ENCODE peak calls at places on chromosomes 13 and 19, in five cellular contexts. R is breast epithelium, X is keratinocyte, D is A549, Q is uterus. K is an unnamed sample.

GRCh38 chr19:49775742-49776370 is 9.1 kb downstream of the AP2A1 start:
- DNase-seq in Q (no peak), D (no peak), X (no peak), R (no peak), K (no peak)

GRCh38 chr13:100301418-100301817 is 212.5 kb downstream of the PCCA start:
- DNase-seq in Q (no peak), R (no peak), D (no peak), X (no peak), K (no peak)

GRCh38 chr19:18593367-18594095 is 4.9 kb downstream of the REX1BD start:
- DNase-seq in D (no peak), R (no peak), X (no peak), Q (no peak), K (no peak)

GRCh38 chr13:33409673-33410072 is 124.1 kb upstream of the STARD13 start:
- DNase-seq in D (no peak), Q (no peak), R (no peak), X (no peak), K (no peak)

GRCh38 chr13:79990048-79990447 is 350.9 kb downstream of the SPRY2 start:
- DNase-seq in D (no peak), Q (no peak), R (no peak), X (no peak), K (no peak)

GRCh38 chr13:102845289-102845629 is 573 bp upstream of the ERCC5 start:
- DNase-seq in R (no peak), X (no peak), Q (no peak), D (no peak), K (no peak)

GRCh38 chr13:84191199-84191598 is 308.9 kb upstream of the SLITRK1 start:
- DNase-seq in D (no peak), Q (no peak), X (no peak), R (no peak), K (no peak)

GRCh38 chr13:34720618-34721017 is 221.5 kb upstream of the NBEA start:
- DNase-seq in Q (no peak), D (no peak), X (no peak), R (no peak), K (no peak)

GRCh38 chr13:52127783-52128702 is 830 bp downstream of the NEK5 start:
- DNase-seq in X (no peak), D (peak; percentile 61), R (no peak), Q (peak; percentile 47), K (peak; percentile 81)

GRCh38 chr13:41546372-41547252 is 89.3 kb downstream of the RGCC start:
- DNase-seq in D (no peak), Q (no peak), X (peak; percentile 36), R (no peak), K (no peak)

GRCh38 chr13:104954210-104954609 is 1581.3 kb downstream of the EFNB2 start:
- DNase-seq in X (no peak), R (no peak), Q (no peak), D (no peak), K (no peak)

DNA sequence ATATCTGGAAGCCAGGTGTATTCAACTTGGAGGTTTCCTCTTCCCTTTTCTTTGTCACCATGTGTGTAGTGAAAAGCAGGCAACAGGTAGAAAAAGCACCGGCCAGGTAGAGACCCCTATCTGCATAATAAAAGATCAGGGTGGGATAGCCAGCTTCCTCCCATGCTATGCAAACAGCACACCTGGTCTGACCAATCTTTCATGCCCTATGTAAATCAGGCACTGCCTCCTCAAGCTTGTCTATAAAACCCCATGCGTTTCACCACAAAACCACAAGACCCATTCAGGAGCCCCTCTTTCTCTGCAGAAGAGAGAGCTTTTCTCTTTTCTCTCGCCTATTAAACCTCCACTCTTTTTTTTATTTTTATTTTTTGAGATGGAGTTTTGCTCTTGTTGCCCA is 22.8 kb downstream of the CYP4F2 start:
- DNase-seq in X (no peak), R (no peak), D (no peak), Q (no peak), K (no peak)
- H3K9me3 ChIP-seq in X (no peaks in the 10 kb centered on the region), R (no peaks in the 10 kb centered on the region), D (no peaks in the 10 kb centered on the region), Q (no peaks in the 10 kb centered on the region), K (no peaks in the 10 kb centered on the region)

DNA sequence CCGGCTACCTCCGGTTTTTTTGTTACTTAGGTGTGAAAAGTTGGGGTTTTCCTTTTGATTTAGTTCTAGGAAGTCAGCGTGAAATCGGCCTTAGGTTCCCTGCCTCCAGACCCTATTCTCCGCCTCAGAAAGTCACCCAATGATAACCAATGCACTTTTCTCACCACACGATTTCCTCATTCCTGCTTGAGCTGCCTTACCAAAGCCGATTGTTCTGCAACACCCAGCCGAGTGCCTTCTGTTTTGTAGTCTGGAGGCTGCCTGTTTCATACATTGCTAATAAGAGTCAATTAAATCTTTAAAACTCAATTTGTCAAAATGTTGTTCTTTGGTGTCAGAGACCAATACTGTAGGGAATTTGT is 39.7 kb downstream of the GJA3 start:
- DNase-seq in R (no peak), Q (no peak), D (no peak), X (no peak), K (no peak)
- H3K4me3 ChIP-seq in R (peak overlapping the region; percentile 39), Q (no peak overlapping the region), D (no peak overlapping the region), X (no peak overlapping the region), K (peak overlapping the region; percentile 33)

GRCh38 chr19:31596751-31597150 is 247.5 kb upstream of the TSHZ3 start:
- DNase-seq in Q (no peak), R (no peak), D (no peak), X (no peak), K (no peak)
- H3K9me3 ChIP-seq in Q (no peaks in the 10 kb centered on the region), R (no peaks in the 10 kb centered on the region), D (no peaks in the 10 kb centered on the region), X (peaks cover 6% of the 10 kb centered on the region), K (no peaks in the 10 kb centered on the region)

GRCh38 chr19:41528106-41528505 is 47.9 kb upstream of the CEACAM21 start:
- DNase-seq in X (peak; percentile 23), R (no peak), D (peak; percentile 47), Q (no peak), K (no peak)
- H3K4me3 ChIP-seq in X (no peak overlapping the region), R (no peak overlapping the region), D (no peak overlapping the region), Q (no peak overlapping the region), K (no peak overlapping the region)

GRCh38 chr19:44032001-44032610 is 6.9 kb downstream of the ZNF222 start:
- DNase-seq in R (no peak), Q (no peak), D (no peak), X (no peak), K (no peak)
- H3K9me3 ChIP-seq in R (peaks cover 99% of the 10 kb centered on the region), Q (peaks cover 62% of the 10 kb centered on the region), D (peaks cover 90% of the 10 kb centered on the region), X (peaks cover 15% of the 10 kb centered on the region), K (peaks cover 72% of the 10 kb centered on the region)

DNA sequence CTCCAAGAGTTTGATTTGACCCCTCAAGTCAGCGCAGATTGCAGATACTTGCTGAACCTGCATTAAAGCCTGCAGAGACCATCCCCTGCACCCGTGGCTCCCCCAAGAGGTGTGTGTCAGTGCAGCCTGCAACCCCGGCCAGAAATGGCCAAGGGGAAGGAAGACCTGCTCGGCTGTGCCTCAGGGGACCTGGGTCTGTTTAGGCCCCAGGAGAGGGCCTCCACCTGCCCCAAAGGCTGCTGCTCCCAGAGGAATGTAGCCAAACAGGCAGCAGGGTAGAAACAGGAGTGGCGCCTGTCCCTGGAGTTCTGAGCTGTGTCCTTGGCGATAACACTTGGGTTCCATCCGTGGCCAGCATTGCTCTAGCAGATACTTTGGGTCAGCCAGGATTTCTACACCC is 8.0 kb downstream of the POP4 start:
- DNase-seq in X (no peak), Q (no peak), D (no peak), R (no peak), K (no peak)
- H3K4me3 ChIP-seq in X (no peak overlapping the region), Q (no peak overlapping the region), D (no peak overlapping the region), R (no peak overlapping the region), K (no peak overlapping the region)

DNA sequence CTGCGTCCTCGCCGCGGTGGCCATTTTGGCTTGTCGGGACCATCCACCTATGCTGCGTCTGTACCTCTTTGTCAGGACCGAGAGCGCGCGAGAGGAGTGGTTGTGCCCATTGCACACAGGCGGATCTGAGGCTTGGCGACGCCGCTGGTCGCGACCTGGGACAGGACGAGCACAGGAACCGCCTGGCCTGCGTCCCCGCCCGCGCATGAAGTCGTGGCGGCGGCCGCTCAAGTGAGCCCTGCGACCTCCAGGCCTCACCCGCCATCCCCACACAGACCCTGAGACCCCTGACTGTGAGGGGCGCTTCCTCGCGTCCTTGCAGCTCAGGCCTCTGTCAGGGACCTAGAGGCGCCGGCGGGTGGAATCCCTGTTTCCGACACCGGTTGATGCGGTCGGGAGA is 16.8 kb downstream of the ZNF586 start:
- DNase-seq in D (no peak), Q (no peak), R (no peak), X (no peak), K (no peak)
- H3K9me3 ChIP-seq in D (peaks cover 94% of the 10 kb centered on the region), Q (peaks cover 82% of the 10 kb centered on the region), R (peaks cover 91% of the 10 kb centered on the region), X (no peaks in the 10 kb centered on the region), K (no peaks in the 10 kb centered on the region)

GRCh38 chr13:88068975-88069374 is 397.8 kb downstream of the SLITRK5 start:
- DNase-seq in R (no peak), X (no peak), Q (no peak), D (peak; percentile 5), K (no peak)
- H3K4me3 ChIP-seq in R (no peak overlapping the region), X (no peak overlapping the region), Q (no peak overlapping the region), D (no peak overlapping the region), K (no peak overlapping the region)

K was measured in Peyer's patch.